ENCODE peak calls at places on chromosomes 1 and 21, in nine cellular contexts. One of them, this sample, is unnamed.

GRCh38 chr1:178941849-178942248 is 71.0 kb upstream of the ANGPTL1 start:
- DNase-seq in suprapubic skin: no peak
- DNase-seq in thoracic aorta: no peak
- DNase-seq in HCT116: no peak
- DNase-seq in upper lobe of right lung: no peak
- DNase-seq in ovary: no peak
- DNase-seq in CD4-positive, CD25-positive, alpha-beta regulatory T cell: no peak
- DNase-seq in CD8-positive, alpha-beta T cell: no peak
- DNase-seq in body of pancreas: no peak
- DNase-seq in this sample: no peak

GRCh38 chr1:36341626-36342320 is 18.3 kb upstream of the EVA1B start:
- DNase-seq in thoracic aorta: no peak
- DNase-seq in upper lobe of right lung: no peak
- DNase-seq in body of pancreas: no peak
- DNase-seq in HCT116: no peak
- DNase-seq in ovary: no peak
- DNase-seq in CD8-positive, alpha-beta T cell: no peak
- DNase-seq in CD4-positive, CD25-positive, alpha-beta regulatory T cell: no peak
- DNase-seq in suprapubic skin: no peak
- DNase-seq in this sample: no peak

GRCh38 chr1:114466334-114467014 is 44.5 kb downstream of the TRIM33 start:
- DNase-seq in CD8-positive, alpha-beta T cell: no peak
- DNase-seq in CD4-positive, CD25-positive, alpha-beta regulatory T cell: no peak
- DNase-seq in thoracic aorta: no peak
- DNase-seq in ovary: no peak
- DNase-seq in body of pancreas: no peak
- DNase-seq in HCT116: no peak
- DNase-seq in suprapubic skin: no peak
- DNase-seq in upper lobe of right lung: no peak
- DNase-seq in this sample: no peak

GRCh38 chr1:229392936-229393335 is 41.0 kb downstream of the ACTA1 start:
- DNase-seq in CD8-positive, alpha-beta T cell: no peak
- DNase-seq in CD4-positive, CD25-positive, alpha-beta regulatory T cell: no peak
- DNase-seq in suprapubic skin: no peak
- DNase-seq in HCT116: no peak
- DNase-seq in ovary: no peak
- DNase-seq in body of pancreas: no peak
- DNase-seq in thoracic aorta: no peak
- DNase-seq in upper lobe of right lung: no peak
- DNase-seq in this sample: no peak

GRCh38 chr1:150309758-150310495 is 11.4 kb upstream of the PRPF3 start:
- DNase-seq in CD4-positive, CD25-positive, alpha-beta regulatory T cell: no peak
- DNase-seq in body of pancreas: no peak
- DNase-seq in upper lobe of right lung: no peak
- DNase-seq in thoracic aorta: no peak
- DNase-seq in HCT116: no peak
- DNase-seq in CD8-positive, alpha-beta T cell: no peak
- DNase-seq in suprapubic skin: no peak
- DNase-seq in ovary: no peak
- DNase-seq in this sample: no peak

GRCh38 chr1:145884675-145885074 is 991 bp downstream of the ANKRD35 start:
- DNase-seq in CD8-positive, alpha-beta T cell: no peak
- DNase-seq in body of pancreas: no peak
- DNase-seq in CD4-positive, CD25-positive, alpha-beta regulatory T cell: no peak
- DNase-seq in upper lobe of right lung: no peak
- DNase-seq in ovary: no peak
- DNase-seq in HCT116: no peak
- DNase-seq in thoracic aorta: no peak
- DNase-seq in suprapubic skin: peak; percentile 34
- DNase-seq in this sample: no peak

GRCh38 chr1:59442492-59442891 is 145.6 kb downstream of the FGGY start:
- DNase-seq in upper lobe of right lung: no peak
- DNase-seq in body of pancreas: no peak
- DNase-seq in CD4-positive, CD25-positive, alpha-beta regulatory T cell: no peak
- DNase-seq in CD8-positive, alpha-beta T cell: no peak
- DNase-seq in ovary: no peak
- DNase-seq in thoracic aorta: no peak
- DNase-seq in suprapubic skin: no peak
- DNase-seq in HCT116: no peak
- DNase-seq in this sample: no peak

GRCh38 chr21:38766987-38767722 is 38.6 kb upstream of the ETS2 start:
- DNase-seq in CD8-positive, alpha-beta T cell: peak; percentile 28
- DNase-seq in ovary: no peak
- DNase-seq in body of pancreas: peak; percentile 32
- DNase-seq in thoracic aorta: no peak
- DNase-seq in HCT116: no peak
- DNase-seq in CD4-positive, CD25-positive, alpha-beta regulatory T cell: peak; percentile 6
- DNase-seq in suprapubic skin: no peak
- DNase-seq in upper lobe of right lung: peak; percentile 69
- DNase-seq in this sample: no peak

GRCh38 chr1:77036560-77036959 is 169.3 kb downstream of the ST6GALNAC5 start:
- DNase-seq in suprapubic skin: no peak
- DNase-seq in CD4-positive, CD25-positive, alpha-beta regulatory T cell: no peak
- DNase-seq in CD8-positive, alpha-beta T cell: no peak
- DNase-seq in thoracic aorta: no peak
- DNase-seq in body of pancreas: no peak
- DNase-seq in upper lobe of right lung: no peak
- DNase-seq in ovary: no peak
- DNase-seq in HCT116: no peak
- DNase-seq in this sample: peak; percentile 31

GRCh38 chr1:26827663-26828062 is 1.2 kb downstream of the ZDHHC18 start:
- DNase-seq in thoracic aorta: no peak
- DNase-seq in ovary: no peak
- DNase-seq in CD8-positive, alpha-beta T cell: no peak
- DNase-seq in body of pancreas: no peak
- DNase-seq in HCT116: no peak
- DNase-seq in upper lobe of right lung: no peak
- DNase-seq in CD4-positive, CD25-positive, alpha-beta regulatory T cell: no peak
- DNase-seq in suprapubic skin: no peak
- DNase-seq in this sample: no peak

GRCh38 chr1:2972011-2972878 is 49.0 kb upstream of the ACTRT2 start:
- DNase-seq in thoracic aorta: no peak
- DNase-seq in body of pancreas: no peak
- DNase-seq in HCT116: no peak
- DNase-seq in CD8-positive, alpha-beta T cell: no peak
- DNase-seq in suprapubic skin: peak; percentile 76
- DNase-seq in ovary: no peak
- DNase-seq in upper lobe of right lung: peak; percentile 57
- DNase-seq in CD4-positive, CD25-positive, alpha-beta regulatory T cell: no peak
- DNase-seq in this sample: no peak

GRCh38 chr1:76593614-76594013 is 273.7 kb upstream of the ST6GALNAC5 start:
- DNase-seq in CD4-positive, CD25-positive, alpha-beta regulatory T cell: no peak
- DNase-seq in CD8-positive, alpha-beta T cell: no peak
- DNase-seq in HCT116: no peak
- DNase-seq in suprapubic skin: no peak
- DNase-seq in ovary: no peak
- DNase-seq in upper lobe of right lung: no peak
- DNase-seq in body of pancreas: no peak
- DNase-seq in thoracic aorta: no peak
- DNase-seq in this sample: no peak

GRCh38 chr1:55039342-55040082 is at the start of gene PCSK9:
- DNase-seq in body of pancreas: peak; percentile 47
- DNase-seq in CD8-positive, alpha-beta T cell: no peak
- DNase-seq in ovary: no peak
- DNase-seq in thoracic aorta: no peak
- DNase-seq in HCT116: peak; percentile 60
- DNase-seq in CD4-positive, CD25-positive, alpha-beta regulatory T cell: no peak
- DNase-seq in suprapubic skin: no peak
- DNase-seq in upper lobe of right lung: peak; percentile 83
- DNase-seq in this sample: no peak

GRCh38 chr1:34840426-34840825 is 19.1 kb downstream of the SMIM12 start:
- DNase-seq in body of pancreas: peak; percentile 7
- DNase-seq in suprapubic skin: peak; percentile 47
- DNase-seq in CD8-positive, alpha-beta T cell: no peak
- DNase-seq in HCT116: no peak
- DNase-seq in thoracic aorta: no peak
- DNase-seq in CD4-positive, CD25-positive, alpha-beta regulatory T cell: no peak
- DNase-seq in ovary: no peak
- DNase-seq in upper lobe of right lung: no peak
- DNase-seq in this sample: no peak
- H3K4me1 ChIP-seq in body of pancreas: peaks cover 44% of the 10 kb centered on the region
- H3K4me1 ChIP-seq in suprapubic skin: peaks cover 10% of the 10 kb centered on the region
- H3K4me1 ChIP-seq in CD8-positive, alpha-beta T cell: peaks cover 6% of the 10 kb centered on the region
- H3K4me1 ChIP-seq in HCT116: no peaks in the 10 kb centered on the region
- H3K4me1 ChIP-seq in thoracic aorta: peaks cover 24% of the 10 kb centered on the region
- H3K4me1 ChIP-seq in CD4-positive, CD25-positive, alpha-beta regulatory T cell: no peaks in the 10 kb centered on the region
- H3K4me1 ChIP-seq in ovary: no peaks in the 10 kb centered on the region
- H3K4me1 ChIP-seq in upper lobe of right lung: peaks cover 14% of the 10 kb centered on the region
- H3K4me1 ChIP-seq in this sample: peaks cover 6% of the 10 kb centered on the region

DNA sequence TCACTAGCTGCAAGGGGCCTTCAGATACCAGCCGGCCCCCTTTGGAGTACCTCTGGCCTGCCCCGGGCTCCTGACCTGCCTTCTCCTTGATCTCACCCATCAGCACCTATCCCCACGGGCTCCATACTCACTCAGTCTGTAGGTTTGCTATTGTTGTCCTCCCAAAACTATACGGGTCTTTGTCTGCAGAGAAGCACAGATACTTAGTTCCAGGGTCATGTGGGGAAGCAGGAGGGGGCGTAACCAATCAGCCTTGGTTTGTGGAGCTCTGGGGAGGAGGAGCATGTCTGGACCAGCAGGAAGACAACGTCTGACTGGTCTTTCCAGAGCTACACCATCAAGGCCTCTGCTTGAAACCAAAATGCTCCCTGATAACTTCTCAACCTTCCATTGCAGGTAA is 15.2 kb downstream of the TMEM63A start:
- DNase-seq in body of pancreas: no peak
- DNase-seq in thoracic aorta: no peak
- DNase-seq in CD8-positive, alpha-beta T cell: no peak
- DNase-seq in upper lobe of right lung: no peak
- DNase-seq in CD4-positive, CD25-positive, alpha-beta regulatory T cell: no peak
- DNase-seq in suprapubic skin: no peak
- DNase-seq in HCT116: no peak
- DNase-seq in ovary: no peak
- DNase-seq in this sample: no peak
- H3K36me3 ChIP-seq in body of pancreas: peaks cover 10% of the 10 kb centered on the region
- H3K36me3 ChIP-seq in thoracic aorta: peaks cover 52% of the 10 kb centered on the region
- H3K36me3 ChIP-seq in CD8-positive, alpha-beta T cell: peaks cover 69% of the 10 kb centered on the region
- H3K36me3 ChIP-seq in upper lobe of right lung: peaks cover 99% of the 10 kb centered on the region
- H3K36me3 ChIP-seq in CD4-positive, CD25-positive, alpha-beta regulatory T cell: peaks cover 94% of the 10 kb centered on the region
- H3K36me3 ChIP-seq in suprapubic skin: peaks cover 99% of the 10 kb centered on the region
- H3K36me3 ChIP-seq in HCT116: peaks cover 7% of the 10 kb centered on the region
- H3K36me3 ChIP-seq in ovary: no peaks in the 10 kb centered on the region
- H3K36me3 ChIP-seq in this sample: peaks cover 67% of the 10 kb centered on the region

DNA sequence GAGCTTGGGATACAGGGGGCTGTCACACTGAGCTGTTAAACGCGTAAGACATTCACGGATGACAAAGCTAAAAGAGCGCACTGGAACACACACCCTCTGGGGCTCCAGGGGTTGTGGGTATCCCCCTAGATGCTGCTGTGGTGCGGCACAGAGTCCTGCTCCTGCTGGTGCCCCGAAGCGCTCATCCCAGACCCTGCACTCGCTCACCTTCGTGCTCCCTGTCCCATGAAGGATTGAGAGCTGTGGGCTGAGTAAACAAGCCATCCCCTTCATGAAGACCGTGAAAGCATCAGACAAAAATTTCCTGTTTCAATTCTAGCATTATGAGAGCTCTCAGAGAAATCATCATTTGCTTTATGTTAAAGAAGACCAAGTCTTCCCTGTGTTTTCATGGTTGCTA is 463.5 kb upstream of the ADGRL2 start:
- DNase-seq in thoracic aorta: no peak
- DNase-seq in upper lobe of right lung: no peak
- DNase-seq in CD4-positive, CD25-positive, alpha-beta regulatory T cell: no peak
- DNase-seq in ovary: no peak
- DNase-seq in HCT116: no peak
- DNase-seq in CD8-positive, alpha-beta T cell: no peak
- DNase-seq in suprapubic skin: no peak
- DNase-seq in body of pancreas: no peak
- DNase-seq in this sample: no peak
- H3K9me3 ChIP-seq in thoracic aorta: no peaks in the 10 kb centered on the region
- H3K9me3 ChIP-seq in upper lobe of right lung: no peaks in the 10 kb centered on the region
- H3K9me3 ChIP-seq in CD4-positive, CD25-positive, alpha-beta regulatory T cell: no peaks in the 10 kb centered on the region
- H3K9me3 ChIP-seq in ovary: no peaks in the 10 kb centered on the region
- H3K9me3 ChIP-seq in HCT116: no peaks in the 10 kb centered on the region
- H3K9me3 ChIP-seq in CD8-positive, alpha-beta T cell: no peaks in the 10 kb centered on the region
- H3K9me3 ChIP-seq in suprapubic skin: no peaks in the 10 kb centered on the region
- H3K9me3 ChIP-seq in body of pancreas: no peaks in the 10 kb centered on the region
- H3K9me3 ChIP-seq in this sample: no peaks in the 10 kb centered on the region

GRCh38 chr21:45078877-45079281 is 4.5 kb downstream of the ADARB1 start:
- DNase-seq in HCT116: no peak
- DNase-seq in CD8-positive, alpha-beta T cell: peak; percentile 73
- DNase-seq in suprapubic skin: no peak
- DNase-seq in ovary: no peak
- DNase-seq in CD4-positive, CD25-positive, alpha-beta regulatory T cell: peak; percentile 62
- DNase-seq in upper lobe of right lung: no peak
- DNase-seq in body of pancreas: no peak
- DNase-seq in thoracic aorta: no peak
- DNase-seq in this sample: no peak
- H3K4me1 ChIP-seq in HCT116: peaks cover 13% of the 10 kb centered on the region
- H3K4me1 ChIP-seq in CD8-positive, alpha-beta T cell: peaks cover 81% of the 10 kb centered on the region
- H3K4me1 ChIP-seq in suprapubic skin: peaks cover 36% of the 10 kb centered on the region
- H3K4me1 ChIP-seq in ovary: peaks cover 3% of the 10 kb centered on the region
- H3K4me1 ChIP-seq in CD4-positive, CD25-positive, alpha-beta regulatory T cell: peaks cover 68% of the 10 kb centered on the region
- H3K4me1 ChIP-seq in upper lobe of right lung: peaks cover 43% of the 10 kb centered on the region
- H3K4me1 ChIP-seq in body of pancreas: peaks cover 14% of the 10 kb centered on the region
- H3K4me1 ChIP-seq in thoracic aorta: peaks cover 76% of the 10 kb centered on the region
- H3K4me1 ChIP-seq in this sample: peaks cover 31% of the 10 kb centered on the region

This sample was measured in SJSA1.